ENCODE peak calls at places on chromosomes 11 and 22, in seven cellular contexts. O is stimulated activated CD4-positive, alpha-beta T cell treated with anti-CD3 and anti-CD28 coated beads, Interleukin-15, amount 100 ng/mL, for 24 hours; U is NB4; R is uterus; P is RWPE1; L is NCI-H1048; D is GM12865. J is an unnamed sample.

GRCh38 chr11:71078482-71078881 is 173.9 kb downstream of the SHANK2 start:
- DNase-seq in P (no peak), D (no peak), U (no peak), L (peak; percentile 64), R (no peak), O (no peak), J (no peak)

GRCh38 chr11:26231252-26231661 is 100.7 kb upstream of the ANO3 start:
- DNase-seq in O (no peak), R (no peak), U (no peak), P (peak; percentile 75), D (no peak), L (no peak), J (peak; percentile 69)

GRCh38 chr11:72015511-72016061 is 16.9 kb downstream of the IL18BP start:
- DNase-seq in R (no peak), O (no peak), P (no peak), L (no peak), D (no peak), U (peak; percentile 38), J (no peak)

GRCh38 chr11:60195923-60196368 is 13.1 kb upstream of the MS4A6A start:
- DNase-seq in R (no peak), D (peak; percentile 64), O (no peak), L (no peak), P (no peak), U (no peak), J (no peak)

GRCh38 chr11:18703001-18703763 is 4.6 kb downstream of the TMEM86A start:
- DNase-seq in P (no peak), L (no peak), D (no peak), R (no peak), O (no peak), U (no peak), J (no peak)

GRCh38 chr11:76658231-76658630 is 12.3 kb downstream of the LRRC32 start:
- DNase-seq in R (no peak), D (no peak), L (no peak), O (no peak), U (no peak), P (no peak), J (no peak)

GRCh38 chr11:67194096-67194495 is 72.2 kb upstream of the GRK2 start:
- DNase-seq in P (no peak), L (no peak), O (no peak), D (no peak), R (no peak), U (no peak), J (no peak)

GRCh38 chr22:50170453-50171318 is at the start of gene PANX2:
- DNase-seq in R (no peak), U (no peak), P (no peak), D (no peak), L (no peak), O (no peak), J (no peak)

GRCh38 chr11:34997872-34998548 is 81.6 kb downstream of the PDHX start:
- DNase-seq in O (no peak), D (no peak), R (no peak), L (no peak), P (peak; percentile 44), U (peak; percentile 43), J (no peak)

GRCh38 chr11:34266090-34266912 is 91.5 kb downstream of the ABTB2 start:
- DNase-seq in P (no peak), D (no peak), L (no peak), O (no peak), R (peak; percentile 65), U (peak; percentile 96), J (no peak)

GRCh38 chr11:128400382-128401203 is 186.8 kb downstream of the ETS1 start:
- DNase-seq in R (no peak), U (no peak), L (no peak), O (no peak), D (no peak), P (no peak), J (no peak)

GRCh38 chr11:121894581-121894980 is 221.4 kb downstream of the BLID start:
- DNase-seq in R (no peak), P (peak; percentile 47), D (no peak), U (no peak), L (no peak), O (no peak), J (peak; percentile 38)

GRCh38 chr11:64229090-64229958 is 1.0 kb upstream of the DNAJC4 start:
- DNase-seq in D (no peak), L (no peak), U (no peak), O (no peak), R (no peak), P (no peak), J (no peak)

GRCh38 chr11:67538823-67539505 is 15.7 kb upstream of the CABP2 start:
- DNase-seq in P (no peak), L (no peak), O (no peak), U (no peak), R (no peak), D (no peak), J (no peak)

GRCh38 chr11:109808569-109808968 is 284.6 kb upstream of the ZC3H12C start:
- DNase-seq in U (peak; percentile 46), P (no peak), R (no peak), D (no peak), L (no peak), O (no peak), J (no peak)

GRCh38 chr11:122105009-122105828 is 10.8 kb downstream of the BLID start:
- DNase-seq in D (no peak), P (no peak), R (no peak), U (no peak), L (no peak), O (no peak), J (no peak)

GRCh38 chr22:19066531-19067271 is 55.5 kb downstream of the DGCR2 start:
- DNase-seq in R (peak; percentile 59), P (peak; percentile 76), U (no peak), O (no peak), D (no peak), L (no peak), J (peak; percentile 11)

GRCh38 chr22:50057292-50057867 is 718 bp downstream of the TTLL8 start:
- DNase-seq in L (no peak), D (no peak), R (no peak), P (no peak), O (no peak), U (no peak), J (no peak)

GRCh38 chr22:47918276-47918928 is 1156.0 kb downstream of the TBC1D22A start:
- DNase-seq in R (no peak), P (no peak), D (no peak), L (no peak), O (peak; percentile 42), U (no peak), J (no peak)

GRCh38 chr11:79363861-79364378 is 76.9 kb downstream of the TENM4 start:
- DNase-seq in P (peak; percentile 63), R (no peak), L (no peak), O (no peak), U (no peak), D (no peak), J (no peak)

GRCh38 chr22:18068381-18068988 is 9.3 kb upstream of the PEX26 start:
- DNase-seq in O (no peak), U (no peak), R (peak; percentile 46), D (no peak), P (no peak), L (no peak), J (no peak)

GRCh38 chr11:67117667-67118058 is 1.4 kb upstream of the KDM2A start:
- DNase-seq in D (peak; percentile 61), O (peak; percentile 60), R (peak; percentile 41), U (no peak), P (no peak), L (no peak), J (no peak)

GRCh38 chr22:20436309-20437252 is 1.0 kb downstream of the SCARF2 start:
- DNase-seq in L (no peak), U (no peak), D (no peak), R (peak; percentile 68), P (no peak), O (peak; percentile 40), J (no peak)

J was measured in keratinocyte.